ENCODE peak calls at places on chromosomes 16 and 17, in six cellular contexts. One of them, this sample, is unnamed.

GRCh38 chr16:51155199-51155607 is 4.1 kb upstream of the SALL1 start:
- DNase-seq in upper lobe of right lung: no peak
- DNase-seq in aorta: no peak
- DNase-seq in activated T-cell treated with anti-CD3 and anti-CD28 coated beads, Interleukin-2, amount 50 U/mL, for 4 hours: no peak
- DNase-seq in progenitor cell of endocrine pancreas: no peak
- DNase-seq in KBM-7: no peak
- DNase-seq in this sample: no peak

GRCh38 chr16:64089697-64090096 is 1032.2 kb downstream of the CDH11 start:
- DNase-seq in aorta: no peak
- DNase-seq in KBM-7: peak
- DNase-seq in upper lobe of right lung: no peak
- DNase-seq in activated T-cell treated with anti-CD3 and anti-CD28 coated beads, Interleukin-2, amount 50 U/mL, for 4 hours: no peak
- DNase-seq in progenitor cell of endocrine pancreas: no peak
- DNase-seq in this sample: no peak

GRCh38 chr16:67406628-67407027 is 9.6 kb downstream of the ZDHHC1 start:
- DNase-seq in progenitor cell of endocrine pancreas: no peak
- DNase-seq in aorta: no peak
- DNase-seq in KBM-7: no peak
- DNase-seq in upper lobe of right lung: no peak
- DNase-seq in activated T-cell treated with anti-CD3 and anti-CD28 coated beads, Interleukin-2, amount 50 U/mL, for 4 hours: no peak
- DNase-seq in this sample: no peak

GRCh38 chr17:8963017-8963416 is 2.5 kb downstream of the PIK3R5 start:
- DNase-seq in aorta: no peak
- DNase-seq in activated T-cell treated with anti-CD3 and anti-CD28 coated beads, Interleukin-2, amount 50 U/mL, for 4 hours: no peak
- DNase-seq in KBM-7: no peak
- DNase-seq in upper lobe of right lung: no peak
- DNase-seq in progenitor cell of endocrine pancreas: no peak
- DNase-seq in this sample: no peak

GRCh38 chr16:11671676-11672075 is 3.4 kb downstream of the SNN start:
- DNase-seq in upper lobe of right lung: no peak
- DNase-seq in aorta: peak
- DNase-seq in activated T-cell treated with anti-CD3 and anti-CD28 coated beads, Interleukin-2, amount 50 U/mL, for 4 hours: no peak
- DNase-seq in KBM-7: no peak
- DNase-seq in progenitor cell of endocrine pancreas: no peak
- DNase-seq in this sample: no peak

GRCh38 chr17:31834448-31834847 is 24.6 kb downstream of the COPRS start:
- DNase-seq in KBM-7: peak
- DNase-seq in aorta: no peak
- DNase-seq in activated T-cell treated with anti-CD3 and anti-CD28 coated beads, Interleukin-2, amount 50 U/mL, for 4 hours: no peak
- DNase-seq in progenitor cell of endocrine pancreas: no peak
- DNase-seq in upper lobe of right lung: no peak
- DNase-seq in this sample: no peak

GRCh38 chr17:77733576-77734296 is 224.8 kb upstream of the TNRC6C start:
- DNase-seq in aorta: no peak
- DNase-seq in upper lobe of right lung: no peak
- DNase-seq in activated T-cell treated with anti-CD3 and anti-CD28 coated beads, Interleukin-2, amount 50 U/mL, for 4 hours: no peak
- DNase-seq in KBM-7: no peak
- DNase-seq in progenitor cell of endocrine pancreas: no peak
- DNase-seq in this sample: no peak

GRCh38 chr17:73642659-73643011 is 1.6 kb downstream of the SDK2 start:
- DNase-seq in upper lobe of right lung: no peak
- DNase-seq in aorta: no peak
- DNase-seq in KBM-7: no peak
- DNase-seq in progenitor cell of endocrine pancreas: no peak
- DNase-seq in activated T-cell treated with anti-CD3 and anti-CD28 coated beads, Interleukin-2, amount 50 U/mL, for 4 hours: no peak
- DNase-seq in this sample: no peak

GRCh38 chr16:55021595-55022475 is 91.2 kb downstream of the IRX5 start:
- DNase-seq in progenitor cell of endocrine pancreas: no peak
- DNase-seq in upper lobe of right lung: no peak
- DNase-seq in activated T-cell treated with anti-CD3 and anti-CD28 coated beads, Interleukin-2, amount 50 U/mL, for 4 hours: no peak
- DNase-seq in KBM-7: peak
- DNase-seq in aorta: no peak
- DNase-seq in this sample: no peak

GRCh38 chr17:29235904-29236303 is 10.8 kb upstream of the CRYBA1 start:
- DNase-seq in progenitor cell of endocrine pancreas: no peak
- DNase-seq in activated T-cell treated with anti-CD3 and anti-CD28 coated beads, Interleukin-2, amount 50 U/mL, for 4 hours: no peak
- DNase-seq in KBM-7: no peak
- DNase-seq in upper lobe of right lung: no peak
- DNase-seq in aorta: no peak
- DNase-seq in this sample: no peak

GRCh38 chr16:22397459-22397858 is 23.0 kb upstream of the CDR2 start:
- DNase-seq in progenitor cell of endocrine pancreas: no peak
- DNase-seq in upper lobe of right lung: no peak
- DNase-seq in activated T-cell treated with anti-CD3 and anti-CD28 coated beads, Interleukin-2, amount 50 U/mL, for 4 hours: no peak
- DNase-seq in KBM-7: no peak
- DNase-seq in aorta: no peak
- DNase-seq in this sample: no peak

GRCh38 chr17:73318427-73318813 is 6.6 kb upstream of the CDC42EP4 start:
- DNase-seq in upper lobe of right lung: no peak
- DNase-seq in activated T-cell treated with anti-CD3 and anti-CD28 coated beads, Interleukin-2, amount 50 U/mL, for 4 hours: no peak
- DNase-seq in aorta: no peak
- DNase-seq in progenitor cell of endocrine pancreas: no peak
- DNase-seq in KBM-7: no peak
- DNase-seq in this sample: no peak

GRCh38 chr16:29745853-29746345 is at the start of gene C16orf54:
- DNase-seq in aorta: peak
- DNase-seq in progenitor cell of endocrine pancreas: no peak
- DNase-seq in KBM-7: peak
- DNase-seq in activated T-cell treated with anti-CD3 and anti-CD28 coated beads, Interleukin-2, amount 50 U/mL, for 4 hours: peak
- DNase-seq in upper lobe of right lung: peak
- DNase-seq in this sample: no peak

GRCh38 chr16:26195225-26195624 is 503.5 kb downstream of the HS3ST4 start:
- DNase-seq in aorta: no peak
- DNase-seq in KBM-7: no peak
- DNase-seq in activated T-cell treated with anti-CD3 and anti-CD28 coated beads, Interleukin-2, amount 50 U/mL, for 4 hours: no peak
- DNase-seq in progenitor cell of endocrine pancreas: no peak
- DNase-seq in upper lobe of right lung: no peak
- DNase-seq in this sample: no peak

GRCh38 chr16:4314532-4315184 is 1.2 kb upstream of the GLIS2 start:
- DNase-seq in upper lobe of right lung: peak
- DNase-seq in KBM-7: peak
- DNase-seq in aorta: no peak
- DNase-seq in progenitor cell of endocrine pancreas: no peak
- DNase-seq in activated T-cell treated with anti-CD3 and anti-CD28 coated beads, Interleukin-2, amount 50 U/mL, for 4 hours: no peak
- DNase-seq in this sample: peak

GRCh38 chr16:30112197-30113030 is 923 bp downstream of the GDPD3 start:
- DNase-seq in KBM-7: peak
- DNase-seq in activated T-cell treated with anti-CD3 and anti-CD28 coated beads, Interleukin-2, amount 50 U/mL, for 4 hours: peak
- DNase-seq in aorta: peak
- DNase-seq in progenitor cell of endocrine pancreas: no peak
- DNase-seq in upper lobe of right lung: peak
- DNase-seq in this sample: no peak

GRCh38 chr17:676060-676745 is 38.4 kb downstream of the VPS53 start:
- DNase-seq in progenitor cell of endocrine pancreas: no peak
- DNase-seq in activated T-cell treated with anti-CD3 and anti-CD28 coated beads, Interleukin-2, amount 50 U/mL, for 4 hours: no peak
- DNase-seq in upper lobe of right lung: no peak
- DNase-seq in KBM-7: no peak
- DNase-seq in aorta: no peak
- DNase-seq in this sample: no peak

GRCh38 chr16:55039042-55039441 is 108.4 kb downstream of the IRX5 start:
- DNase-seq in activated T-cell treated with anti-CD3 and anti-CD28 coated beads, Interleukin-2, amount 50 U/mL, for 4 hours: no peak
- DNase-seq in aorta: no peak
- DNase-seq in progenitor cell of endocrine pancreas: no peak
- DNase-seq in upper lobe of right lung: no peak
- DNase-seq in KBM-7: no peak
- DNase-seq in this sample: no peak

GRCh38 chr16:3536271-3536671 is 35.5 kb downstream of the CLUAP1 start:
- DNase-seq in activated T-cell treated with anti-CD3 and anti-CD28 coated beads, Interleukin-2, amount 50 U/mL, for 4 hours: no peak
- DNase-seq in upper lobe of right lung: no peak
- DNase-seq in aorta: no peak
- DNase-seq in progenitor cell of endocrine pancreas: no peak
- DNase-seq in KBM-7: no peak
- DNase-seq in this sample: no peak

GRCh38 chr16:11506816-11507305 is 79.9 kb downstream of the LITAF start:
- DNase-seq in activated T-cell treated with anti-CD3 and anti-CD28 coated beads, Interleukin-2, amount 50 U/mL, for 4 hours: no peak
- DNase-seq in aorta: no peak
- DNase-seq in progenitor cell of endocrine pancreas: no peak
- DNase-seq in upper lobe of right lung: no peak
- DNase-seq in KBM-7: peak
- DNase-seq in this sample: peak

GRCh38 chr17:7217113-7217987 is 2.3 kb downstream of the DLG4 start:
- DNase-seq in aorta: no peak
- DNase-seq in KBM-7: peak
- DNase-seq in progenitor cell of endocrine pancreas: no peak
- DNase-seq in upper lobe of right lung: peak
- DNase-seq in activated T-cell treated with anti-CD3 and anti-CD28 coated beads, Interleukin-2, amount 50 U/mL, for 4 hours: no peak
- DNase-seq in this sample: no peak

GRCh38 chr16:85157813-85158701 is 45.8 kb upstream of the CIBAR2 start:
- DNase-seq in activated T-cell treated with anti-CD3 and anti-CD28 coated beads, Interleukin-2, amount 50 U/mL, for 4 hours: no peak
- DNase-seq in progenitor cell of endocrine pancreas: no peak
- DNase-seq in aorta: no peak
- DNase-seq in upper lobe of right lung: no peak
- DNase-seq in KBM-7: no peak
- DNase-seq in this sample: no peak

GRCh38 chr17:50067996-50068395 is 12.1 kb downstream of the ITGA3 start:
- DNase-seq in upper lobe of right lung: no peak
- DNase-seq in KBM-7: no peak
- DNase-seq in aorta: no peak
- DNase-seq in progenitor cell of endocrine pancreas: no peak
- DNase-seq in activated T-cell treated with anti-CD3 and anti-CD28 coated beads, Interleukin-2, amount 50 U/mL, for 4 hours: no peak
- DNase-seq in this sample: peak

GRCh38 chr17:62064791-62065563 is at the start of gene MED13:
- DNase-seq in KBM-7: peak
- DNase-seq in upper lobe of right lung: peak
- DNase-seq in activated T-cell treated with anti-CD3 and anti-CD28 coated beads, Interleukin-2, amount 50 U/mL, for 4 hours: peak
- DNase-seq in aorta: peak
- DNase-seq in progenitor cell of endocrine pancreas: peak
- DNase-seq in this sample: peak

GRCh38 chr17:65559802-65560627 is 1.4 kb downstream of the AXIN2 start:
- DNase-seq in activated T-cell treated with anti-CD3 and anti-CD28 coated beads, Interleukin-2, amount 50 U/mL, for 4 hours: no peak
- DNase-seq in upper lobe of right lung: peak
- DNase-seq in aorta: peak
- DNase-seq in KBM-7: no peak
- DNase-seq in progenitor cell of endocrine pancreas: peak
- DNase-seq in this sample: peak

GRCh38 chr17:77437017-77437416 is 296.2 kb downstream of the SEC14L1 start:
- DNase-seq in KBM-7: peak
- DNase-seq in upper lobe of right lung: no peak
- DNase-seq in aorta: no peak
- DNase-seq in activated T-cell treated with anti-CD3 and anti-CD28 coated beads, Interleukin-2, amount 50 U/mL, for 4 hours: no peak
- DNase-seq in progenitor cell of endocrine pancreas: no peak
- DNase-seq in this sample: no peak

GRCh38 chr17:18937981-18938691 is 13.8 kb upstream of the SLC5A10 start:
- DNase-seq in upper lobe of right lung: no peak
- DNase-seq in KBM-7: no peak
- DNase-seq in progenitor cell of endocrine pancreas: no peak
- DNase-seq in aorta: no peak
- DNase-seq in activated T-cell treated with anti-CD3 and anti-CD28 coated beads, Interleukin-2, amount 50 U/mL, for 4 hours: no peak
- DNase-seq in this sample: no peak

GRCh38 chr16:30488764-30489595 is 16.4 kb downstream of the ITGAL start:
- DNase-seq in KBM-7: peak
- DNase-seq in upper lobe of right lung: no peak
- DNase-seq in aorta: no peak
- DNase-seq in progenitor cell of endocrine pancreas: peak
- DNase-seq in activated T-cell treated with anti-CD3 and anti-CD28 coated beads, Interleukin-2, amount 50 U/mL, for 4 hours: no peak
- DNase-seq in this sample: no peak

GRCh38 chr17:79919862-79920720 is 80.9 kb upstream of the CBX4 start:
- DNase-seq in KBM-7: no peak
- DNase-seq in upper lobe of right lung: no peak
- DNase-seq in aorta: peak
- DNase-seq in activated T-cell treated with anti-CD3 and anti-CD28 coated beads, Interleukin-2, amount 50 U/mL, for 4 hours: no peak
- DNase-seq in progenitor cell of endocrine pancreas: no peak
- DNase-seq in this sample: peak

GRCh38 chr17:60901222-60901621 is 223.6 kb downstream of the BCAS3 start:
- DNase-seq in progenitor cell of endocrine pancreas: no peak
- DNase-seq in upper lobe of right lung: no peak
- DNase-seq in aorta: no peak
- DNase-seq in activated T-cell treated with anti-CD3 and anti-CD28 coated beads, Interleukin-2, amount 50 U/mL, for 4 hours: no peak
- DNase-seq in KBM-7: no peak
- DNase-seq in this sample: no peak

GRCh38 chr17:7888184-7888920 is at the start of gene CHD3:
- DNase-seq in KBM-7: no peak
- DNase-seq in activated T-cell treated with anti-CD3 and anti-CD28 coated beads, Interleukin-2, amount 50 U/mL, for 4 hours: peak
- DNase-seq in upper lobe of right lung: no peak
- DNase-seq in aorta: no peak
- DNase-seq in progenitor cell of endocrine pancreas: no peak
- DNase-seq in this sample: no peak